ENCODE peak calls at places on chromosomes 7 and 10, in six cellular contexts. Q is neuronal stem cell, D is H9, R is H1, V is mesenchymal stem cell, F is trophoblast cell. C is an unnamed sample.
A peak's percentile ranks its signal among the peaks of the same experiment; 100 is the strongest.

GRCh38 chr10:74827694-74828093 is 1.3 kb downstream of the KAT6B start:
- DNase-seq in V (no peak), D (no peak), Q (no peak), F (no peak), R (no peak), C (no peak)

GRCh38 chr10:127618797-127619196 is 69.7 kb downstream of the NPS start:
- DNase-seq in F (no peak), Q (no peak), R (no peak), V (no peak), D (no peak), C (no peak)

GRCh38 chr7:15018981-15019380 is 116.4 kb upstream of the DGKB start:
- DNase-seq in D (no peak), F (no peak), Q (no peak), V (no peak), R (no peak), C (no peak)

GRCh38 chr7:156751319-156751718 is 110.7 kb downstream of the RNF32 start:
- DNase-seq in F (peak; percentile 53), R (no peak), V (peak; percentile 95), D (no peak), Q (no peak), C (peak; percentile 97)

GRCh38 chr10:115606081-115606480 is 512.9 kb downstream of the ATRNL1 start:
- DNase-seq in V (peak; percentile 14), Q (no peak), D (no peak), F (no peak), R (no peak), C (no peak)

GRCh38 chr10:42942279-42942932 is 134.5 kb upstream of the RET start:
- DNase-seq in F (no peak), R (peak; percentile 23), V (no peak), Q (no peak), D (peak; percentile 22), C (no peak)

GRCh38 chr10:86944031-86944419 is 13.4 kb downstream of the MMRN2 start:
- DNase-seq in V (no peak), F (no peak), R (no peak), Q (no peak), D (peak; percentile 24), C (no peak)

GRCh38 chr10:79380125-79380917 is 33.1 kb downstream of the PPIF start:
- DNase-seq in F (no peak), V (peak; percentile 86), D (peak; percentile 19), Q (no peak), R (no peak), C (peak; percentile 44)

GRCh38 chr7:130649004-130649790 is 19.4 kb downstream of the COPG2 start:
- DNase-seq in Q (no peak), F (peak; percentile 27), V (peak; percentile 92), R (no peak), D (no peak), C (peak; percentile 86)

GRCh38 chr7:81776159-81776558 is 6.3 kb upstream of the HGF start:
- DNase-seq in D (no peak), F (no peak), Q (no peak), V (peak; percentile 70), R (no peak), C (peak; percentile 31)

GRCh38 chr7:6268909-6269306 is 3.5 kb downstream of the CYTH3 start:
- DNase-seq in V (no peak), R (no peak), Q (no peak), F (peak; percentile 39), D (peak; percentile 50), C (no peak)

GRCh38 chr7:29937132-29937531 is 52.5 kb downstream of the SCRN1 start:
- DNase-seq in F (no peak), R (no peak), V (peak; percentile 18), D (no peak), Q (no peak), C (no peak)

GRCh38 chr10:99357691-99358090 is 28.5 kb downstream of the CNNM1 start:
- DNase-seq in F (no peak), R (no peak), D (no peak), V (no peak), Q (no peak), C (no peak)

GRCh38 chr7:1431226-1431625 is 28.0 kb downstream of the MICALL2 start:
- DNase-seq in D (no peak), R (no peak), F (no peak), Q (no peak), V (no peak), C (no peak)

GRCh38 chr10:102491136-102491535 is 11.4 kb downstream of the ACTR1A start:
- DNase-seq in F (peak; percentile 19), D (no peak), R (no peak), Q (no peak), V (no peak), C (no peak)

GRCh38 chr10:70462349-70462984 is 16.1 kb upstream of the PALD1 start:
- DNase-seq in V (no peak), Q (no peak), R (no peak), F (no peak), D (no peak), C (no peak)

DNA sequence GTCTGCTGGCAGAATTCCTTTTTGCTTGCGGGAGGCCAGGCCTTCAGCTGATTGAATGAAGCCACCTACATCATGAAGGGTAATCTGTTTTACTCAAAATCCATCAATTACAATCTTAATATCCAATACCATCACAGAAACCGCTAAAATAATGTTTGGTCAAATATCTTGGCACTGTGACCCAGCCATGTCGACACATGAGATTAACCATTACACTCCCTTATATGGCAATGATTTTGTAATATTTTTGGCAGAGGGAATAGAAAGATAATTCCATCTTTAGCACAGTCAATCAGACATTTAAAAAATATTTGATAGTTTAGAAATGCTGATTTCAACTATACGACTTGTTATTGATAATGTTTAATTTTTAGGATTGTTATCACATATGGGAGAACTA is 36.5 kb upstream of the SLC39A12 start:
- DNase-seq in D (no peak), F (no peak), V (no peak), R (no peak), Q (no peak), C (no peak)
- H4K91ac ChIP-seq in D (no peak overlapping the region), F (no peak overlapping the region), V (no peak overlapping the region), R (no peak overlapping the region), Q (no peak overlapping the region), C (no peak overlapping the region)

DNA sequence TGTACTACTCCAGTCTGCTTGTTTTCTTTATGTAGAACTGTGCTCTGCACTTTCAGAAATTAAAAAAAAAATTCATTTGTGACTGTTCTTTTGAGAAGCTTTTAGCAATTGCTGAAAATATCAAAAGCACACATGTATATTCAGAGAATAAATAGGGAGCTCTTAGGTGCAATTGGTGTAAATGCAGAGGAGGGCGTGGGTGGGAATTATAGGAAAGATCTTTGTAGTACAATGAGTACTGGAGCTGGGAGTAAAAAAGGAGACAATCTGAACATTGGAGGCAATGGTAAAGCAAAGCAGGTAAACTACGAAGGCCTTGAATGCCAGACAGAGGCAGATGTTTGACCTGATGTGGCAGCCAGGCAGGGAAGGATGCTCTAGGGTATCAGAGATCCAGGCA is 267.5 kb downstream of the SORCS3 start:
- DNase-seq in D (no peak), R (no peak), Q (no peak), F (no peak), V (no peak), C (no peak)
- H4K91ac ChIP-seq in D (no peak overlapping the region), R (no peak overlapping the region), Q (no peak overlapping the region), F (no peak overlapping the region), V (no peak overlapping the region), C (no peak overlapping the region)

DNA sequence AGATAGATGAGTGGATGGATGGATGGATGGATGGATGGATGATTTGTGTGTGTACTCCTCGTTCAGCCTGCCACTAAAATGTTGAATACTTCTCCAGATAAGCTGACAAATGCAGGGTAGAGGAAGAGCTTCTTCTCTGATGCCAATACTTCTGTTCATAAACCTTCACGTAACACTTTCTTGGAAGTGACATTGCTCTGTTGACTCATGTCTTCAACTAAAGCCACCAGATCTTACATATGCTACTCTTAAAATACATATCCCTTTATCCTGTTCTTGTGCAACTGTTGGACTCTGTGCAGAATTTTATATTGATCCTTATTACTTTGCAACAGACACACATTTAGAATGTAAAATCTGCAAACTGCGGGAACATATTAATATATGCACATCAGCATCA is 26.9 kb downstream of the PIK3AP1 start:
- DNase-seq in Q (no peak), D (no peak), R (no peak), V (no peak), F (no peak), C (no peak)
- H4K91ac ChIP-seq in Q (no peak overlapping the region), D (no peak overlapping the region), R (no peak overlapping the region), V (no peak overlapping the region), F (no peak overlapping the region), C (no peak overlapping the region)

GRCh38 chr10:62047960-62048383 is 146.5 kb downstream of the ARID5B start:
- DNase-seq in F (no peak), D (no peak), R (no peak), V (peak; percentile 72), Q (no peak), C (no peak)

GRCh38 chr10:62048473-62048872 is 147.0 kb downstream of the ARID5B start:
- DNase-seq in D (no peak), V (no peak), R (no peak), Q (no peak), F (no peak), C (no peak)

GRCh38 chr10:62050627-62050924 is 149.1 kb downstream of the ARID5B start:
- DNase-seq in V (no peak), Q (no peak), F (no peak), R (no peak), D (no peak), C (no peak)

GRCh38 chr10:62049815-62050626 is 148.5 kb downstream of the ARID5B start:
- DNase-seq in V (peak; percentile 42), Q (no peak), F (peak; percentile 80), R (no peak), D (no peak), C (no peak)

DNA sequence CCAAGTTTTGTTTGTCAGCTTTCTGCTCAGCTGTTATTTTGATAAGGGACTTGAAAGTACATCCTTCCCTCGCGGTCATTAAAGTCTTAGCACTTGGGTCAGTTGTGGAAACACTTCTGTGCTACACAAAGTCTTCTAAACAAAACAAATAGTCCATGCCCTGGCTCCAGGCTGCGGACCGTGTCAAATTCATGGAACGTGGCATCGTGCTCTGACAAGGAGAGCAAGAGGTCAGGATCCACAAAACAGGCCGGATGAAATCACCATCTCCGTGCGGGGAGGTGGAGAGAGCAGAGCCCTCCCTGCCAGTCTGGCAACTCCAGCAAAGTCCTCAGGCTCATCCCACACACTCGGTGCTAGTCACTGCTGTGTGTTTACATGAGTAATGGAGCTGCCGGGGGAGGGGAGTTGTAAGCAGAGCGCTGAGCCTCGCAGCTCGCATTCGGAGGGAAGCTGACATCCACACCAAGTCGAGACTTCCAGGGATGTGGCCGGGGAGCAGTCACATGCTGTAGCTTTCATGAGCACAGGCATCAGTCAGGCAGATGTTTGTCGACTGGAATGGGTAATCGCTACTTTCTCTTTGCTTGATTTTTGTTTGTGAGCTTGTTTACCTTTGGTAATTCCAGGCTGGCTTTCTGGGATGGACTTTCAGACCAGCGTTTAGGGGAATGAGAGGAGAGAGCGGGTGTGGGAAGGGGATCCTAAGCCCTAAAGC is 147.6 kb downstream of the ARID5B start:
- DNase-seq in D (peak; percentile 76), V (peak; percentile 99), F (peak; percentile 89), R (peak; percentile 68), Q (peak; percentile 48), C (peak; percentile 99)
- H4K91ac ChIP-seq in D (no peak overlapping the region), V (no peak overlapping the region), F (peak overlapping the region; percentile 49), R (no peak overlapping the region), Q (no peak overlapping the region), C (peak overlapping the region; percentile 93)